ENCODE peak calls at places on chromosome 1, in eight cellular contexts. A is amygdala, C is mucosa of descending colon, V is mammary epithelial cell, M is activated gamma-delta T cell, W is NCI-H2029 treated with DMSO at 0.1 percent for 48 hours, Q is pons, F is small intestine. U is an unnamed sample.

GRCh38 chr1:3315991-3316943 is 138.2 kb upstream of the ARHGEF16 start:
- DNase-seq in V (no peak), M (no peak), W (no peak), A (no peak), C (no peak), F (peak), Q (no peak), U (no peak)

GRCh38 chr1:215076312-215076711 is 6.2 kb upstream of the KCNK2 start:
- DNase-seq in A (no peak), W (no peak), C (peak), Q (no peak), M (no peak), F (peak), V (peak), U (no peak)

GRCh38 chr1:206898089-206898908 is 1.1 kb downstream of the IL24 start:
- DNase-seq in A (no peak), M (no peak), W (no peak), V (peak), F (no peak), Q (no peak), C (no peak), U (no peak)

GRCh38 chr1:168465942-168466702 is 77.7 kb downstream of the XCL2 start:
- DNase-seq in A (peak), V (peak), Q (peak), C (peak), M (no peak), F (peak), W (peak), U (no peak)

GRCh38 chr1:60184521-60184920 is 111.0 kb upstream of the C1orf87 start:
- DNase-seq in C (no peak), F (no peak), A (no peak), W (no peak), M (no peak), V (no peak), Q (no peak), U (no peak)

GRCh38 chr1:208110296-208110695 is 133.9 kb downstream of the PLXNA2 start:
- DNase-seq in W (no peak), V (no peak), C (no peak), F (no peak), A (no peak), M (no peak), Q (no peak), U (no peak)

GRCh38 chr1:204199579-204199978 is 3.3 kb upstream of the KISS1 start:
- DNase-seq in W (no peak), M (no peak), V (no peak), Q (no peak), F (no peak), A (no peak), C (no peak), U (no peak)

GRCh38 chr1:62484824-62485468 is 48.1 kb downstream of the USP1 start:
- DNase-seq in W (no peak), F (no peak), M (no peak), V (no peak), C (no peak), Q (no peak), A (no peak), U (no peak)

U was measured in lower lobe of right lung.